ENCODE peak calls at places on chromosomes 3 and 15, in nine cellular contexts. Z is nephron progenitor cell, V is activated B cell treated with CpG ODN at 0.5 μM for 24 hours, Y is WTC11, Q is GM20000, T is HCT116, C is body of pancreas, X is epithelial cell of proximal tubule, P is hepatocyte. D is an unnamed sample.

GRCh38 chr15:68317281-68318007 is 39.9 kb downstream of the FEM1B start:
- DNase-seq in Z (no peak), V (no peak), Y (peak), Q (no peak), T (no peak), C (no peak), X (no peak), P (no peak), D (no peak)

GRCh38 chr15:50100484-50100883 is 18.5 kb downstream of the ATP8B4 start:
- DNase-seq in Z (no peak), V (no peak), Y (no peak), Q (no peak), T (no peak), C (no peak), X (no peak), P (no peak), D (no peak)

GRCh38 chr3:11757441-11757875 is 89.2 kb downstream of the TAMM41 start:
- DNase-seq in Z (no peak), V (no peak), Y (no peak), Q (no peak), T (no peak), C (no peak), X (no peak), P (peak), D (no peak)

GRCh38 chr3:194377708-194378107 is 8.2 kb upstream of the LRRC15 start:
- DNase-seq in Z (no peak), V (no peak), Y (no peak), Q (no peak), T (no peak), C (no peak), X (no peak), P (no peak), D (no peak)

GRCh38 chr3:195175476-195176337 is 95.3 kb downstream of the XXYLT1 start:
- DNase-seq in Z (no peak), V (no peak), Y (no peak), Q (no peak), T (no peak), C (no peak), X (no peak), P (no peak), D (no peak)

GRCh38 chr15:62104406-62104805 is 37.6 kb downstream of the C2CD4A start:
- DNase-seq in Z (no peak), V (no peak), Y (no peak), Q (no peak), T (no peak), C (no peak), X (no peak), P (no peak), D (no peak)

GRCh38 chr15:51842265-51842664 is 12.8 kb downstream of the TMOD3 start:
- DNase-seq in Z (no peak), V (no peak), Y (no peak), Q (no peak), T (no peak), C (no peak), X (no peak), P (no peak), D (no peak)

GRCh38 chr15:67967871-67968423 is 86.2 kb upstream of the PIAS1 start:
- DNase-seq in Z (peak), V (no peak), Y (peak), Q (peak), T (no peak), C (peak), X (no peak), P (peak), D (peak)

GRCh38 chr15:91984006-91984405 is 130.5 kb downstream of the SLCO3A1 start:
- DNase-seq in Z (peak), V (no peak), Y (no peak), Q (no peak), T (no peak), C (no peak), X (no peak), P (no peak), D (no peak)

GRCh38 chr15:31396881-31397560 is 70.4 kb downstream of the KLF13 start:
- DNase-seq in Z (peak), V (no peak), Y (peak), Q (peak), T (peak), C (peak), X (no peak), P (peak), D (no peak)

GRCh38 chr3:114624676-114625181 is 330.9 kb downstream of the TIGIT start:
- DNase-seq in Z (peak), V (no peak), Y (no peak), Q (no peak), T (peak), C (peak), X (peak), P (peak), D (no peak)

GRCh38 chr3:171101982-171102610 is 75.6 kb upstream of the SLC2A2 start:
- DNase-seq in Z (no peak), V (no peak), Y (no peak), Q (no peak), T (no peak), C (no peak), X (no peak), P (no peak), D (no peak)

GRCh38 chr3:7484636-7485035 is 623.7 kb downstream of the GRM7 start:
- DNase-seq in Z (no peak), V (no peak), Y (no peak), Q (no peak), T (no peak), C (no peak), X (no peak), P (no peak), D (no peak)

GRCh38 chr3:194051554-194052175 is 84.3 kb upstream of the HES1 start:
- DNase-seq in Z (no peak), V (no peak), Y (no peak), Q (no peak), T (no peak), C (no peak), X (no peak), P (no peak), D (no peak)

GRCh38 chr3:184656991-184657669 is 54.7 kb downstream of the MAGEF1 start:
- DNase-seq in Z (no peak), V (no peak), Y (no peak), Q (peak), T (no peak), C (no peak), X (no peak), P (no peak), D (no peak)

GRCh38 chr3:149992416-149993058 is 21.8 kb upstream of the PFN2 start:
- DNase-seq in Z (no peak), V (no peak), Y (peak), Q (no peak), T (no peak), C (no peak), X (no peak), P (no peak), D (no peak)

GRCh38 chr3:142028174-142028833 is 121.0 kb downstream of the TFDP2 start:
- DNase-seq in Z (peak), V (no peak), Y (no peak), Q (peak), T (peak), C (peak), X (peak), P (peak), D (no peak)
- TF ChIP-seq CTCF in Z (no peak), V (no peak), Y (no peak), Q (no peak), T (no peak), C (no peak), X (no peak), P (no peak), D (no peak)

GRCh38 chr15:40336129-40337122 is 4.3 kb downstream of the CCDC9B start:
- DNase-seq in Z (peak), V (no peak), Y (peak), Q (peak), T (no peak), C (peak), X (no peak), P (no peak), D (no peak)
- TF ChIP-seq CTCF in Z (no peak), V (no peak), Y (no peak), Q (peak), T (no peak), C (no peak), X (no peak), P (no peak), D (no peak)

DNA sequence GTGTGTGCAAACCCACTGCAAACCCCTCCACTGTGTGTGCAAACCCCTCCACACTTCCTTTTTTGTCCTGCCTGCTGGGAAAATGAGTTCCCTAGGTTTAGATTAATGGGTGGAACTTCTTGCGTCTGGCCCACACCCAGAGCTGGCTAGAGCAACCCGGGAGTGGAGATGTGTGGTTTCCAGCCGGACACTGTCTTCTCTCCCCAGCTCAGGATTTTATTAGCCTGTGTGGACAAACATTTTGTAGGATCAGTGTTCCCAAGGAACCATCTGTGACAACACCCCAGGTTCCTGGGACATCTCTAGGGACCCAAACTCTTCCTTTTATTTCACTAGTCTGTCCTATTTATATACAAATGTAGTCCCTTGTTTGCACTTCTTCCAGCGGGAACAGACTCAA is 9.6 kb upstream of the LRRK1 start:
- DNase-seq in Z (no peak), V (no peak), Y (no peak), Q (no peak), T (no peak), C (no peak), X (no peak), P (no peak), D (no peak)
- TF ChIP-seq CTCF in Z (no peak), V (no peak), Y (no peak), Q (no peak), T (no peak), C (no peak), X (no peak), P (no peak), D (no peak)

DNA sequence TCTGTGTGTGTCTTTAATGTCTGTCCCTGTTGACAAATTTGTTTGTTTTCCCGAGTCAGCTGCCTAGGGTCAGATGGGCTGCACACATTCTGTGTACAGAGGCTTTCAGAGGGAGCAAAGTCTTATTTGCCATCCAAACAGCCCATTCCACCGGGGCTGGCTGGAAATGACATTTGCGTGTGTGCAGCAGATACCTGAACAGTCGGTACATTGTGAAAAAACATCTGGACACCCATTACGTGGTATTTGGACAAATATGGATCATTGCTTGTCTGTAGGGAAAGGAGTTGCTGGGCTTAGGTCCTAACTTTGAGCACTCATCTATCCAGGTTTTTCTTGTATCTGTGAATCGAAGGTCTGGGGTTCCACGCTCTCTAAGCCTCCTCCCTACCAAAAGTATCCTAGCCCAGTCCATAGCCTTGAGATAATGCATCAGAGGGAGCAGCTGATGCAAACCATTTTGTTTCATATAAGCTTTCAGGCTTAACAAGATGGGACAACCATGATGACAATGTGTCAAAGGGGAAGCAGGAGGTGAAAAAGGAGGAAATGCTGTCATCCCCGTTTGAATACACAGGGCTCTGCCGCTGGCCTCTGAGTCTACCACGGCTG is 22.2 kb upstream of the CMTM8 start:
- DNase-seq in Z (no peak), V (no peak), Y (no peak), Q (no peak), T (no peak), C (peak), X (no peak), P (peak), D (no peak)
- TF ChIP-seq CTCF in Z (no peak), V (no peak), Y (no peak), Q (no peak), T (no peak), C (no peak), X (no peak), P (no peak), D (no peak)

GRCh38 chr3:155853214-155854146 is 747 bp downstream of the SLC33A1 start:
- DNase-seq in Z (peak), V (no peak), Y (peak), Q (peak), T (no peak), C (no peak), X (no peak), P (peak), D (peak)
- TF ChIP-seq CTCF in Z (no peak), V (no peak), Y (no peak), Q (no peak), T (no peak), C (no peak), X (peak), P (peak), D (peak)